ENCODE peak calls at places on chromosomes 5 and 9, in six cellular contexts. N is colonic mucosa, V is mammary epithelial cell, G is ovary, J is astrocyte, P is upper lobe of left lung. Q is an unnamed sample. For H3K36me3, the result is how much of the 10 kb centered on the place peaks cover.

GRCh38 chr9:127174386-127175318 is 52.2 kb upstream of the ANGPTL2 start:
- DNase-seq in N (no peak), V (no peak), G (no peak), J (no peak), P (no peak), Q (no peak)

GRCh38 chr9:13646500-13646899 is 367.0 kb upstream of the MPDZ start:
- DNase-seq in N (no peak), V (no peak), G (no peak), J (no peak), P (no peak), Q (no peak)

GRCh38 chr9:95505676-95506437 is 10.9 kb downstream of the PTCH1 start:
- DNase-seq in N (peak), V (peak), G (peak), J (peak), P (no peak), Q (peak)

GRCh38 chr9:70387663-70388062 is 26.8 kb downstream of the KLF9 start:
- DNase-seq in N (no peak), V (no peak), G (peak), J (no peak), P (no peak), Q (no peak)

GRCh38 chr9:91416086-91416712 is 7.4 kb downstream of the NFIL3 start:
- DNase-seq in N (no peak), V (peak), G (no peak), J (peak), P (no peak), Q (peak)

GRCh38 chr9:16869961-16870605 is 387 bp downstream of the BNC2 start:
- DNase-seq in N (no peak), V (no peak), G (peak), J (peak), P (no peak), Q (no peak)

GRCh38 chr5:133907075-133907474 is 61.4 kb downstream of the C5orf15 start:
- DNase-seq in N (no peak), V (no peak), G (no peak), J (no peak), P (no peak), Q (no peak)

GRCh38 chr5:156759156-156759555 is 90.9 kb upstream of the PPP1R2B start:
- DNase-seq in N (no peak), V (no peak), G (no peak), J (no peak), P (no peak), Q (no peak)

GRCh38 chr9:119009253-119009652 is 360.0 kb downstream of the BRINP1 start:
- DNase-seq in N (no peak), V (peak), G (no peak), J (peak), P (peak), Q (peak)

GRCh38 chr5:120124961-120125360 is 339.1 kb upstream of the PRR16 start:
- DNase-seq in N (no peak), V (no peak), G (no peak), J (no peak), P (no peak), Q (no peak)

GRCh38 chr5:76325326-76325725 is 77.8 kb upstream of the IQGAP2 start:
- DNase-seq in N (no peak), V (no peak), G (no peak), J (no peak), P (no peak), Q (no peak)

GRCh38 chr5:175809531-175810121 is 61.8 kb upstream of the CPLX2 start:
- DNase-seq in N (no peak), V (peak), G (no peak), J (peak), P (no peak), Q (no peak)

GRCh38 chr9:16308645-16309044 is 561.8 kb downstream of the BNC2 start:
- DNase-seq in N (no peak), V (no peak), G (no peak), J (no peak), P (no peak), Q (no peak)

GRCh38 chr5:123438902-123439301 is 15.7 kb upstream of the CEP120 start:
- DNase-seq in N (peak), V (peak), G (no peak), J (no peak), P (peak), Q (peak)

GRCh38 chr9:108861464-108861863 is 602 bp upstream of the ACTL7A start:
- DNase-seq in N (no peak), V (no peak), G (no peak), J (no peak), P (peak), Q (no peak)

GRCh38 chr5:102867999-102868662 is 113.0 kb downstream of the PAM start:
- DNase-seq in N (no peak), V (no peak), G (no peak), J (peak), P (no peak), Q (no peak)

GRCh38 chr5:125316386-125316785 is 569.9 kb upstream of the ZNF608 start:
- DNase-seq in N (no peak), V (no peak), G (no peak), J (no peak), P (no peak), Q (no peak)

GRCh38 chr5:157857821-157858526 is 971 bp downstream of the CLINT1 start:
- DNase-seq in N (no peak), V (peak), G (no peak), J (peak), P (no peak), Q (peak)

GRCh38 chr5:80569961-80570786 is at the start of gene ANKRD34B:
- DNase-seq in N (no peak), V (peak), G (no peak), J (no peak), P (peak), Q (no peak)

GRCh38 chr5:55392669-55393068 is 84.9 kb downstream of the MTREX start:
- DNase-seq in N (no peak), V (no peak), G (no peak), J (no peak), P (no peak), Q (no peak)

GRCh38 chr5:4700082-4700481 is 440.0 kb upstream of the ADAMTS16 start:
- DNase-seq in N (no peak), V (peak), G (no peak), J (peak), P (peak), Q (peak)

GRCh38 chr5:37951946-37952721 is 112.3 kb upstream of the GDNF start:
- DNase-seq in N (no peak), V (no peak), G (no peak), J (no peak), P (no peak), Q (no peak)

GRCh38 chr5:54678737-54679136 is 161.2 kb downstream of the SNX18 start:
- DNase-seq in N (no peak), V (no peak), G (no peak), J (no peak), P (no peak), Q (no peak)

GRCh38 chr5:56167522-56167921 is 65.6 kb downstream of the ANKRD55 start:
- DNase-seq in N (no peak), V (no peak), G (no peak), J (peak), P (no peak), Q (no peak)

DNA sequence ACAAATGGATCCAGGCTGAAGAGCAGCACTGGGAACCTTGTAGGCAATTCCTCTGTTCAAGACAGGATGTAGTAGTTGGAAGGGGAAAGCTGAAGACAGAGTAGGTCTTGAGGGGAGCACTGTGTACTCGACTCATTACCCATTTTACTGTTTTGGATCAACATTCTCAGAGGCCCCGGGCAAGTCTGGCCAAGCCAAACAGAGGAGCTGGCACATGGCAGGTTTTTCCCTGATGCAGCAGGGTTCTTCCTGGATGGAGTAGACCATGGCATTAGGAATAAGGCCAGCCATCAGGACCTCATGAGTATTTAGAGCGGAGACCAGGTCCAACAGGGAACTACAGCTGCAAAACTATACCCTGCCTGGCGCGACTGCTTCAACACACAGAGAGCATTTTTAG is 4.4 kb downstream of the SVEP1 start:
- DNase-seq in N (no peak), V (no peak), G (no peak), J (no peak), P (no peak), Q (peak)
- H3K4me3 ChIP-seq in N (no peak), V (no peak), G (no peak), J (no peak), P (no peak), Q (no peak)

GRCh38 chr9:98010450-98010849 is 27.3 kb downstream of the ANP32B start:
- DNase-seq in N (peak), V (peak), G (no peak), J (peak), P (no peak), Q (peak)

GRCh38 chr9:98011122-98011521 is 28.0 kb downstream of the ANP32B start:
- DNase-seq in N (no peak), V (no peak), G (no peak), J (no peak), P (no peak), Q (no peak)

GRCh38 chr9:98008764-98009163 is 25.6 kb downstream of the ANP32B start:
- DNase-seq in N (no peak), V (peak), G (no peak), J (no peak), P (no peak), Q (no peak)

GRCh38 chr9:98009926-98010325 is 26.8 kb downstream of the ANP32B start:
- DNase-seq in N (no peak), V (no peak), G (no peak), J (peak), P (no peak), Q (no peak)

DNA sequence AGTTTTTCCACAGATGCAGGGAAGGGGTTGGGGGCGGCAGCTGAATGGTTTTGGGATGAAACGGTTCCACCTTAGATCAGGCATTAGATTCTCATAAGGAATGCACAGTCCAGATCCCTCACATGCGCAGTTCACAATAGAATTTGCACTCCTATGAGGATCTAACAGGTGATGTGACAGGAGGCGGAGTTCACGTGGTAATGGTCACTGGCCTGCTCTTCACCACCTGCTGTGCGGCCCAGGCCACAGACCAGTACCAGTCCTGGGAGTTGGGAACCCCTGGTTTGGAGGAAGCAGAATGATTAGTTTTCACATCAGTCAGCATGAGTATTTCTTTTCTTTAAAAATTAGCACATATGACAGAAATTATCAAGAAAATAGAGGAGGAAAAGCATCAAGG is 26.3 kb downstream of the ANP32B start:
- DNase-seq in N (no peak), V (no peak), G (no peak), J (no peak), P (no peak), Q (no peak)
- H3K36me3 ChIP-seq in N (under half), V (under half), G (under half), J (under half), P (half or more), Q (under half)

GRCh38 chr9:110156416-110156815 is 51.5 kb downstream of the C9orf152 start:
- DNase-seq in N (no peak), V (no peak), G (no peak), J (no peak), P (no peak), Q (no peak)
- H3K4me3 ChIP-seq in N (no peak), V (no peak), G (no peak), J (no peak), P (no peak), Q (no peak)

GRCh38 chr9:128626181-128626580 is 30.5 kb downstream of the DYNC2I2 start:
- DNase-seq in N (no peak), V (no peak), G (no peak), J (no peak), P (no peak), Q (no peak)
- H3K36me3 ChIP-seq in N (under half), V (under half), G (under half), J (under half), P (half or more), Q (half or more)

GRCh38 chr9:131727795-131728545 is 11.9 kb downstream of the RAPGEF1 start:
- DNase-seq in N (no peak), V (peak), G (no peak), J (peak), P (no peak), Q (peak)
- H3K4me3 ChIP-seq in N (no peak), V (no peak), G (no peak), J (no peak), P (no peak), Q (no peak)

GRCh38 chr5:116097301-116097700 is 12.5 kb downstream of the COMMD10 start:
- DNase-seq in N (no peak), V (peak), G (no peak), J (peak), P (no peak), Q (peak)
- H3K36me3 ChIP-seq in N (under half), V (under half), G (under half), J (under half), P (half or more), Q (under half)